ENCODE peak calls at places on chromosomes 12 and 14, in four cellular contexts. G, Z, V and H are unnamed samples.

GRCh38 chr14:70013269-70013873 is 134.2 kb downstream of the SMOC1 start:
- DNase-seq in G (no peak), Z (no peak), V (peak; percentile 34), H (peak; percentile 62)

GRCh38 chr14:95290769-95291440 is 28.8 kb downstream of the CLMN start:
- DNase-seq in G (peak; percentile 70), Z (no peak), V (peak; percentile 47), H (peak; percentile 26)

GRCh38 chr12:81167694-81168093 is 89.8 kb downstream of the ACSS3 start:
- DNase-seq in G (no peak), Z (no peak), V (peak; percentile 19), H (no peak)

GRCh38 chr14:80634106-80634758 is 307.3 kb downstream of the CEP128 start:
- DNase-seq in G (no peak), Z (no peak), V (peak; percentile 57), H (no peak)

GRCh38 chr12:96882862-96883261 is 24.2 kb upstream of the NEDD1 start:
- DNase-seq in G (no peak), Z (no peak), V (peak; percentile 33), H (no peak)

GRCh38 chr12:2686280-2686646 is 108.5 kb upstream of the FKBP4 start:
- DNase-seq in G (peak; percentile 46), Z (no peak), V (no peak), H (no peak)

GRCh38 chr14:99554757-99555531 is 49.1 kb downstream of the CCDC85C start:
- DNase-seq in G (no peak), Z (no peak), V (no peak), H (no peak)

GRCh38 chr12:79988368-79988767 is 53.5 kb upstream of the PPP1R12A start:
- DNase-seq in G (no peak), Z (no peak), V (no peak), H (no peak)

DNA sequence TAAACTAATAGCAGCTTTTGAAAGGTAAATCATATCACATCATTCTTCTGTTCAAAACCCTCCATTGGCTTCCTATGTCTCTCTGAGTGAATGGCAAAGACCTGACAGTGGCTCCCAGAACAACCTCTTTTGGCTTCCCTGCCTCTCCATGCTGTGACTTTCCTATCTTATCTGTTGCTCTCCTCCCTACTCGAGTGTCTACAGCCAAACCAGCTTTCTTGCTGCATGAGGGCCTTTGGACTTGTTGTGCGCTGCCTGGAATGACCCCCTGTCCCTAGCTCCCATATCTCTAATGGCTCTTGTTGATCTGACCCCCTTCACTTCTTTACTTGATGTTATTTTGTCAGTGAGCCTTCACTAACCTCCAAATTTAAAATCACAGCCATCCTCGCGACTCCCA is 2.5 kb downstream of the SYNE2 start:
- DNase-seq in G (no peak), Z (no peak), V (no peak), H (no peak)
- H3K4me3 ChIP-seq in G (no peak overlapping the region), Z (peak overlapping the region; percentile 89), V (no peak overlapping the region), H (no peak overlapping the region)

GRCh38 chr12:113932411-113933196 is 33.5 kb downstream of the RBM19 start:
- DNase-seq in G (no peak), Z (no peak), V (peak; percentile 21), H (peak; percentile 91)

GRCh38 chr12:113933201-113933786 is 32.8 kb downstream of the RBM19 start:
- DNase-seq in G (no peak), Z (no peak), V (no peak), H (peak; percentile 92)

GRCh38 chr12:113934946-113935345 is 31.2 kb downstream of the RBM19 start:
- DNase-seq in G (no peak), Z (no peak), V (no peak), H (no peak)

GRCh38 chr12:113935459-113935858 is 30.7 kb downstream of the RBM19 start:
- DNase-seq in G (no peak), Z (no peak), V (peak; percentile 68), H (no peak)

DNA sequence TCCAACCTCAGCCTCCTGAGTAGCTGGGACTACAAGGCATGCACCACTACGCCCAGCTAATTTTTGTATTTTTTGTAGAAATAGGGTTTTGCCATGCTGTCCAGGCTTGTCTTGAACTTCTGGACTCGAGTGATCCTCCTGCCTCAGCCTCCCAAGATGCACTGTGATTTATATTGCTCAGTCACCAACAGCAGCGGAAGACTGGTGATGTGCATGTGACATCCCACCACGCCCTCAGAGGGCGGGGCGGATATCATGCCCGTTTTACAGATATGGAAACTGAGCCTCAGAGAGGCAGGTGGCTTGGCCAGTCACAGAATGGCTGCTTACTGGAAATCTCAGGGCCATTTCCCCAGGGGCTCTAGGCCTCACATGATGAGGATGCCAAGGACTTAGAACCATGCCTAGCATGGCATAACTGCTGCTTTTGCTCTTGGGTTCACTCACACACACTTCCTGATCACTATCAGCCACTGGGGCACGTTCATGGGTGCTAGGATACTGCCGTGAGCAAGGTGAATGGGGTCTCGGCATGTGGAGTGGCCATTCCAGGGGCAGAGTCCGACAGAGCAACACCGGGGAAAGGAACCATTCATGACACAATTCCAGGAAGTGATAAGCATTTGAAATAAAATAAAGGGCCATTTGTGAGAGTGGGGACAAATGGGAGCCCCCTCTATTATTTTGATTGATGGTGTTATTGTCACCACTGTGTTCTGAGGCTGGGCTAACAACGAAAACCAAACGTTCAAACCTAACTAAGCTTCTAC is 31.9 kb downstream of the RBM19 start:
- DNase-seq in G (no peak), Z (no peak), V (peak; percentile 36), H (no peak)
- H3K27ac ChIP-seq in G (no peak overlapping the region), Z (no peak overlapping the region), V (no peak overlapping the region), H (peak overlapping the region; percentile 97)

DNA sequence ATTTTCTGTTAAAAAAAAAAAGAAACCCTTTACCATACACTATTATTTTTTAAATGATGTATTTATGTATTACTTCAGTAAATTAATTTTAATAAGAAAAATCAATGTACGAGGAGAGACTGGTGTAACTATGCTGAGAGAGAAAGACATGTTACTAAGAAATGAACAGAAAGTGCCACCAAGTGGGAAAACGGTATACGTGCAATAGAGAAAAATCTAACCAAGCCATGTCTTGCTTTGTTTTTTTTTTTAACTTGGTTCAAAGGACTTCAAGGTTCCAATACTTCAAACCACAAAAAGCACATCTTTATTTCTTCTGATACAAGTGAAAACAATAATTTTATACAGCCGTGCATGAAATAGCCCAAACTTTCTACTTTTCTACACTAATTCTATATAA is 22.9 kb downstream of the NDUFA12 start:
- DNase-seq in G (no peak), Z (no peak), V (peak; percentile 34), H (no peak)
- TF ChIP-seq CTCF in G (no peak), Z (no peak), V (no peak), H (peak; percentile 25)

DNA sequence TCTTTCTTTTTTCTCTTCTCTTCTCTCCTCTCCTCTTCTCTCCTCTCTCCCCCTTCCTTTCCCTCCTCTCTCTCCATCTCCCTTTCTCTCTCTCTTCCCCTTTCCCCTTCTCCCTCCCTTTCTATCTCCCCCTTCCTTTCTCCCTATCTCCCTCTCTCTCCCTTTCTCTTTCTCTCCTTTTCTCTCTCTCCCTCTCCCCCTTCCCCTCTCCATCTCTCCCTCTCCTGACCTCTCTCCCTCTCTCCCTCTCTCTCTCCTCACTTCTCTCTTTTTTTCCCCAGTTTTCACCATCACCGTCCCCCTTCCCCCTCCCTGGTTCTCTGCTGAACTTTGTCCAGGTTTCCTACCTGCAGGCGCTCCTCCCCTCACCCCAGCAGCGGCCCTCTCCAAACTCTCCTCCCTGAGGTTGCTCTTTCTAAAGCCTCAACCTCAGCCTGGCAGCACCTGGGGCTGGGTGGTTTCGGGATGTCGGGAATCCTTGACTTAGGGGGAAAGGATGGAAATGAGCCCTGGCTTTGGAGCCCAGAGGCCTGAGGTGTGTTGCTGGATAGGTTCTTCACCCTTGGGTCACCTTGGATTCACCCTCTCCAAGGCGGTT is 14.7 kb upstream of the TBX3 start:
- DNase-seq in G (no peak), Z (no peak), V (no peak), H (no peak)
- H3K4me3 ChIP-seq in G (no peak overlapping the region), Z (no peak overlapping the region), V (no peak overlapping the region), H (no peak overlapping the region)

GRCh38 chr12:68236421-68237059 is 10.9 kb upstream of the IL26 start:
- DNase-seq in G (no peak), Z (no peak), V (peak; percentile 20), H (no peak)

GRCh38 chr12:68239309-68239708 is 13.7 kb upstream of the IL26 start:
- DNase-seq in G (no peak), Z (no peak), V (no peak), H (no peak)

GRCh38 chr12:68235576-68235975 is 10.0 kb upstream of the IL26 start:
- DNase-seq in G (no peak), Z (no peak), V (no peak), H (no peak)

GRCh38 chr12:68237523-68238070 is 12.0 kb upstream of the IL26 start:
- DNase-seq in G (no peak), Z (no peak), V (no peak), H (no peak)

GRCh38 chr12:68237068-68237467 is 11.5 kb upstream of the IL26 start:
- DNase-seq in G (no peak), Z (no peak), V (no peak), H (no peak)
- H3K27ac ChIP-seq in G (peak overlapping the region; percentile 35), Z (no peak overlapping the region), V (no peak overlapping the region), H (no peak overlapping the region)

DNA sequence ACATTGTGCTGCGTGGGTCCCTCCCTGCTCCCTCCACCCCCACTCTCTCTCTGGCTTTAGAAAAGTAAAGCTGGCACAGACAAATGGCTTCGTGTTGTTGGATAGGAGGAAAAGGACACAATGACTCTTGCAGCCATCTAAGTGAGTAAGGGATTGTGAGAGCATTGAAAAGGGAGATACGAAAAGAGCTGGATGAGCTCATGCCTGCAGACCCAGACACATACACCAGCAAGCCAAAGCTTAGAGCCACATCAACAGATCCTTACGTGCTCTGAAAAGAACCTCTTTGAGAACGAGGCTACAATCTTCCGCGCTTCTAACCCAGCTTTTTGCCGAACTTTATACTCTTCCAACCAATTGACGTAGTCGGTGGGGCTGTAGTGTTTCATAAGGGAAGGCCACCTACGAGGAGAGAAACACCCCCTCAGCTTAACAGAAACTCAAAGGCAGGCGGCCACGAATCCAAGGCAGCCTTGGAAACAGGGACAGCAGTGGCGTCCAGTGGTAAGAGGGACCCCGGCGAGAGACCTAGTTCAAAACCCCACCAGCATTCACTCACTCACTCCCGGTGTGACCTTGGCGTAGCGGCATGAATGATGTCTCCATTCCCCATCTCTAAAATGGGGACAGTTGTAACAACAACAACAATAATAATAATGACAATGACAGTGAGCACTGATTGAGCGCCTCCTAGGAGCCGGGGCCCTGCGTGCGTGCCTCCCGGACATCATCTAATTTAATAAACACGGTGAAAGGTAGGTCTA is 1.1 kb downstream of the FBXO21 start:
- DNase-seq in G (no peak), Z (no peak), V (peak; percentile 31), H (no peak)
- TF ChIP-seq CTCF in G (no peak), Z (no peak), V (no peak), H (no peak)

DNA sequence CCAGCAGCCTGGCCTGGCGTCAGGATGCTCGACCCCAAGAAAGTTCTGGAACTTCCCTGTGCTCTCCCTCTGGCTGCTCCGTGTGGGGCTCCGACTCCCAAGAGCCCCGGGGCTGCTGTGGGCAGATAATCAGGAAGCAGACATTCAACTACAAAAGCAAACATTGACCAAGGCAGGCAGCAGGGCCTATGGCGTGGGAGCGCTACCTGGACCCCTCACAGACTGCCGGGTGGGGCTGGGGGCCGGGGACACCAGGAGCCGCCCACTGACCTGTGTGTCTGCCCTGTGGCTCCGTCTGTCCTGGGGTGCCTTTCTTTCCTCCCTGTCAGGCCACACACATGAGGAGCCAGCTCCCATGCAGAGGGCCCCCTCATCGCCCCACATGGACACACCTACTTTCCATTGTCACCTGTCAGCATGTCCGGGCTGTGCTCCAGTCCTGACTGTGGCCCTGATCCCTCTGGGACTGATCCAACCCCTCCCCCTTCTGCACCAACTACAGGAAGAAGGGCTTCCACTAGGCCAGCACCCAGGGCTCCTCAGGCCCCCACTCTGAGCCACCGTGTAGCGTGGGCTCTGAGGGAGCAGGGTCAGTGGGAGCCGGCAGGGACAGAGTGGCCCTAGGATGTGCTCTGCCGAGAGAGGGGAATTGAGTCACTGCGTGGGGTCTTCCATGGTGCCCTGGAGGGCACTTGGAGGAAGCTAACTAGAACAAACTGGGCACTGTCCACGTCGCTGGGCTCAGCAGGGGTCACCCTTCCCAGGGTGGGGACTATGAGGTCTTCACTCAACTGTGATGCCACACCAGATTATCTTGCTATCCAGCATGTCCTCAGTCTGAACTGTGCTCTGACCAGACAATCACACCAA is 215.4 kb upstream of the C14orf180 start:
- DNase-seq in G (no peak), Z (no peak), V (no peak), H (no peak)
- H3K4me3 ChIP-seq in G (no peak overlapping the region), Z (no peak overlapping the region), V (no peak overlapping the region), H (no peak overlapping the region)

GRCh38 chr14:56195219-56195618 is 77.0 kb downstream of the PELI2 start:
- DNase-seq in G (no peak), Z (no peak), V (no peak), H (no peak)
- H3K27ac ChIP-seq in G (peak overlapping the region; percentile 34), Z (no peak overlapping the region), V (no peak overlapping the region), H (no peak overlapping the region)